ENCODE peak calls at places on chromosomes 5 and 9, in six cellular contexts. Y, C, N, A, T and L are unnamed samples.
A peak's percentile ranks its signal among the peaks of the same experiment; 100 is the strongest.

GRCh38 chr9:130499804-130500263 is 55.1 kb downstream of the ASS1 start:
- DNase-seq in Y (peak; percentile 95), C (no peak), N (no peak), A (no peak), T (no peak), L (no peak)

GRCh38 chr5:87074072-87074471 is 193.6 kb upstream of the RASA1 start:
- DNase-seq in Y (no peak), C (no peak), N (no peak), A (no peak), T (no peak), L (no peak)

GRCh38 chr5:171142617-171143016 is 166.4 kb upstream of the TLX3 start:
- DNase-seq in Y (no peak), C (no peak), N (no peak), A (no peak), T (no peak), L (no peak)

GRCh38 chr9:92141144-92142129 is 26.2 kb upstream of the SPTLC1 start:
- DNase-seq in Y (peak; percentile 25), C (no peak), N (no peak), A (peak; percentile 66), T (no peak), L (peak; percentile 72)

GRCh38 chr5:174311121-174311520 is 265.6 kb downstream of the NSG2 start:
- DNase-seq in Y (no peak), C (no peak), N (no peak), A (no peak), T (no peak), L (no peak)

GRCh38 chr5:111932628-111933027 is 175.6 kb upstream of the NREP start:
- DNase-seq in Y (no peak), C (no peak), N (no peak), A (no peak), T (no peak), L (no peak)

GRCh38 chr5:97134634-97135033 is 7.8 kb downstream of the LIX1 start:
- DNase-seq in Y (no peak), C (no peak), N (no peak), A (no peak), T (no peak), L (no peak)

GRCh38 chr9:116791314-116791713 is 104.2 kb downstream of the TRIM32 start:
- DNase-seq in Y (no peak), C (peak; percentile 77), N (no peak), A (no peak), T (no peak), L (no peak)

GRCh38 chr5:93715327-93715726 is 26.1 kb downstream of the POU5F2 start:
- DNase-seq in Y (no peak), C (no peak), N (no peak), A (no peak), T (no peak), L (no peak)